ENCODE peak calls at places on chromosomes 11 and 22, in ten cellular contexts. I, R, W, V, L, G, J, H, S and T are unnamed samples.
A peak's percentile ranks its signal among the peaks of the same experiment; 100 is the strongest.

GRCh38 chr22:17969732-17970131 is 54.6 kb downstream of the MICAL3 start:
- DNase-seq in W (no peak), S (peak; percentile 42), L (no peak), G (peak; percentile 91), I (peak; percentile 67), R (peak; percentile 96), V (no peak), H (no peak), J (peak; percentile 23), T (peak; percentile 47)

GRCh38 chr22:29710922-29711593 is 8.7 kb upstream of the CABP7 start:
- DNase-seq in J (peak; percentile 38), S (no peak), R (peak; percentile 15), I (no peak), W (peak; percentile 43), G (no peak), H (no peak), V (no peak), L (peak; percentile 42), T (no peak)

GRCh38 chr11:76215946-76216345 is 9.6 kb upstream of the WNT11 start:
- DNase-seq in V (no peak), L (peak; percentile 8), H (no peak), S (no peak), J (no peak), R (no peak), G (peak; percentile 84), I (peak; percentile 78), W (no peak), T (no peak)

GRCh38 chr11:66870616-66871520 is 14.0 kb downstream of the LRFN4 start:
- DNase-seq in I (no peak), H (no peak), W (no peak), J (no peak), V (no peak), G (no peak), S (no peak), R (no peak), L (no peak), T (no peak)

GRCh38 chr11:37264783-37265182 is 666.7 kb upstream of the RAG2 start:
- DNase-seq in V (no peak), W (no peak), R (peak; percentile 9), S (peak; percentile 2), H (no peak), L (no peak), I (no peak), G (no peak), J (peak; percentile 28), T (no peak)

GRCh38 chr11:19988598-19988997 is 171.7 kb downstream of the DBX1 start:
- DNase-seq in H (no peak), J (peak; percentile 53), V (no peak), G (peak; percentile 71), L (no peak), W (peak; percentile 15), I (peak; percentile 85), R (peak; percentile 88), S (no peak), T (peak; percentile 20)

GRCh38 chr11:2518983-2519340 is 74.2 kb downstream of the KCNQ1 start:
- DNase-seq in S (no peak), J (no peak), L (no peak), G (peak; percentile 17), R (no peak), I (no peak), W (no peak), H (no peak), V (no peak), T (peak; percentile 14)

GRCh38 chr11:73394416-73395296 is 18.5 kb downstream of the RELT start:
- DNase-seq in R (no peak), S (no peak), L (no peak), V (no peak), H (no peak), G (no peak), W (no peak), I (no peak), J (no peak), T (no peak)

GRCh38 chr22:39664485-39665200 is 94.1 kb downstream of the CACNA1I start:
- DNase-seq in S (no peak), W (no peak), G (peak; percentile 87), R (no peak), V (no peak), H (no peak), L (no peak), I (no peak), J (no peak), T (no peak)

GRCh38 chr11:44572884-44573283 is 7.4 kb downstream of the CD82 start:
- DNase-seq in W (no peak), L (no peak), S (no peak), R (no peak), G (peak; percentile 71), J (no peak), I (no peak), V (no peak), H (no peak), T (no peak)